ENCODE peak calls at places on chromosomes 7 and 10, in four cellular contexts. T is nephron progenitor cell; D is stimulated activated CD4-positive, alpha-beta T cell treated with anti-CD3 and anti-CD28 coated beads, Interleukin-2, amount 100 ng/mL, for 48 hours; Q is HFF-Myc. L is an unnamed sample.

GRCh38 chr10:70807566-70807965 is 8.2 kb upstream of the SGPL1 start:
- DNase-seq in T (no peak), D (no peak), Q (no peak), L (no peak)

GRCh38 chr10:124719213-124719851 is 24.8 kb downstream of the FAM53B start:
- DNase-seq in T (no peak), D (peak; percentile 54), Q (no peak), L (no peak)

GRCh38 chr10:61486738-61487396 is 33.7 kb upstream of the TMEM26 start:
- DNase-seq in T (no peak), D (no peak), Q (no peak), L (no peak)

GRCh38 chr10:121580276-121581116 is 17.7 kb downstream of the FGFR2 start:
- DNase-seq in T (no peak), D (no peak), Q (no peak), L (no peak)

GRCh38 chr7:138247568-138248328 is 171.5 kb downstream of the AKR1D1 start:
- DNase-seq in T (no peak), D (no peak), Q (no peak), L (no peak)

GRCh38 chr10:102856758-102857424 is 2.8 kb downstream of the BORCS7 start:
- DNase-seq in T (no peak), D (no peak), Q (no peak), L (no peak)

GRCh38 chr7:67137464-67137863 is 140.8 kb downstream of the TYW1 start:
- DNase-seq in T (no peak), D (no peak), Q (no peak), L (no peak)

GRCh38 chr10:123150986-123151738 is 3.0 kb upstream of the BUB3 start:
- DNase-seq in T (peak; percentile 53), D (no peak), Q (no peak), L (no peak)

GRCh38 chr7:150514748-150515222 is at the start of gene GIMAP7:
- DNase-seq in T (no peak), D (no peak), Q (no peak), L (no peak)

GRCh38 chr7:39271386-39271785 is 293.7 kb downstream of the POU6F2 start:
- DNase-seq in T (no peak), D (no peak), Q (no peak), L (peak; percentile 32)

GRCh38 chr7:157380416-157380815 is 43.6 kb downstream of the DNAJB6 start:
- DNase-seq in T (no peak), D (no peak), Q (no peak), L (no peak)

GRCh38 chr10:119575506-119575905 is 21.3 kb downstream of the TIAL1 start:
- DNase-seq in T (no peak), D (no peak), Q (no peak), L (no peak)

GRCh38 chr7:132406039-132406438 is 170.2 kb downstream of the PLXNA4 start:
- DNase-seq in T (no peak), D (no peak), Q (no peak), L (no peak)

GRCh38 chr10:6388261-6388893 is 185.6 kb downstream of the PFKFB3 start:
- DNase-seq in T (no peak), D (no peak), Q (no peak), L (no peak)

GRCh38 chr10:70544431-70545340 is 57.9 kb downstream of the PRF1 start:
- DNase-seq in T (no peak), D (no peak), Q (no peak), L (no peak)

GRCh38 chr7:129955993-129956543 is 3.3 kb upstream of the UBE2H start:
- DNase-seq in T (no peak), D (no peak), Q (no peak), L (no peak)

GRCh38 chr7:50637725-50638643 is 72.8 kb upstream of the DDC start:
- DNase-seq in T (no peak), D (no peak), Q (no peak), L (no peak)

GRCh38 chr10:3782099-3782455 is 2.9 kb downstream of the KLF6 start:
- DNase-seq in T (no peak), D (no peak), Q (no peak), L (no peak)